ENCODE peak calls at places on chromosomes 16 and 17, in nine cellular contexts. Z, W, G, M, R, F, L, K and V are unnamed samples.

GRCh38 chr17:74245145-74245817 is 28.8 kb upstream of the DNAI2 start:
- DNase-seq in G (no peak), L (no peak), W (peak; percentile 89), K (peak; percentile 94), M (no peak), F (no peak), R (no peak), Z (no peak), V (no peak)

GRCh38 chr17:16652847-16653366 is 743 bp downstream of the ZNF624 start:
- DNase-seq in Z (no peak), R (no peak), F (no peak), M (no peak), K (no peak), G (no peak), L (no peak), W (no peak), V (no peak)

GRCh38 chr16:64174327-64174726 is 947.5 kb downstream of the CDH11 start:
- DNase-seq in G (no peak), K (no peak), Z (no peak), R (no peak), M (no peak), L (no peak), W (no peak), F (no peak), V (no peak)

GRCh38 chr16:57196753-57197152 is 10.6 kb downstream of the RSPRY1 start:
- DNase-seq in L (no peak), M (no peak), Z (no peak), W (no peak), G (no peak), F (no peak), K (no peak), R (no peak), V (no peak)

GRCh38 chr16:58829096-58829495 is 95.0 kb upstream of the GOT2 start:
- DNase-seq in M (no peak), F (no peak), W (no peak), K (no peak), R (no peak), G (no peak), L (no peak), Z (no peak), V (no peak)

GRCh38 chr16:79897444-79898146 is 297.1 kb upstream of the MAF start:
- DNase-seq in R (no peak), L (no peak), F (no peak), K (no peak), G (peak; percentile 11), W (no peak), Z (peak; percentile 90), M (no peak), V (no peak)

GRCh38 chr16:74577882-74578366 is 29.0 kb downstream of the GLG1 start:
- DNase-seq in Z (peak; percentile 48), R (no peak), L (peak; percentile 42), G (peak; percentile 59), K (no peak), M (no peak), W (no peak), F (peak; percentile 33), V (no peak)

GRCh38 chr16:783404-784161 is 4.6 kb downstream of the RPUSD1 start:
- DNase-seq in Z (peak; percentile 14), L (no peak), K (no peak), R (no peak), M (no peak), W (no peak), F (no peak), G (no peak), V (no peak)

GRCh38 chr17:8959312-8959918 is 6.1 kb downstream of the PIK3R5 start:
- DNase-seq in W (no peak), G (no peak), K (no peak), Z (no peak), F (no peak), L (no peak), M (no peak), R (no peak), V (no peak)

GRCh38 chr16:66401610-66402009 is 25.5 kb upstream of the BEAN1 start:
- DNase-seq in G (no peak), R (no peak), Z (no peak), F (no peak), W (no peak), L (no peak), M (no peak), K (no peak), V (no peak)

GRCh38 chr17:82440377-82440981 is 10.1 kb downstream of the CYBC1 start:
- DNase-seq in Z (no peak), W (no peak), R (no peak), G (no peak), K (peak; percentile 22), F (no peak), M (no peak), L (no peak), V (no peak)

GRCh38 chr16:84214451-84215066 is 23.6 kb downstream of the ADAD2 start:
- DNase-seq in K (no peak), M (no peak), W (no peak), R (no peak), F (no peak), Z (no peak), L (no peak), G (no peak), V (no peak)